ENCODE peak calls at places on chromosomes 6 and 20, in seven cellular contexts. C is heart left ventricle, V is fibroblast of the aortic adventitia, M is cardiac muscle cell, R is NB4, O is BE2C, L is glutamatergic neuron. J is an unnamed sample.

GRCh38 chr20:63688234-63689045 is 8.0 kb upstream of the TNFRSF6B start:
- DNase-seq in C (no peak), V (no peak), M (no peak), R (no peak), O (no peak), L (no peak), J (no peak)

GRCh38 chr6:20916081-20916480 is 381.8 kb downstream of the CDKAL1 start:
- DNase-seq in C (no peak), V (peak; percentile 75), M (no peak), R (no peak), O (no peak), L (no peak), J (no peak)

GRCh38 chr6:121851056-121851455 is 415.6 kb downstream of the GJA1 start:
- DNase-seq in C (no peak), V (peak; percentile 53), M (peak; percentile 68), R (no peak), O (no peak), L (no peak), J (peak; percentile 4)

GRCh38 chr6:44016131-44016870 is 111.0 kb downstream of the MRPL14 start:
- DNase-seq in C (no peak), V (peak; percentile 91), M (no peak), R (no peak), O (no peak), L (no peak), J (no peak)

GRCh38 chr20:15642099-15642498 is 931.1 kb downstream of the KIF16B start:
- DNase-seq in C (no peak), V (no peak), M (no peak), R (no peak), O (no peak), L (no peak), J (no peak)

GRCh38 chr6:157194110-157194509 is 129.2 kb downstream of the TMEM242 start:
- DNase-seq in C (no peak), V (no peak), M (no peak), R (no peak), O (no peak), L (no peak), J (no peak)

GRCh38 chr20:23365390-23366165 is 3.6 kb downstream of the GZF1 start:
- DNase-seq in C (no peak), V (no peak), M (no peak), R (no peak), O (no peak), L (no peak), J (no peak)

GRCh38 chr6:111555041-111555440 is 50.6 kb downstream of the TRAF3IP2 start:
- DNase-seq in C (no peak), V (peak; percentile 95), M (no peak), R (no peak), O (no peak), L (no peak), J (no peak)

GRCh38 chr6:87753131-87753685 is 51.2 kb upstream of the AKIRIN2 start:
- DNase-seq in C (no peak), V (no peak), M (no peak), R (no peak), O (no peak), L (no peak), J (no peak)

GRCh38 chr6:71284785-71285184 is 3.8 kb upstream of the OGFRL1 start:
- DNase-seq in C (no peak), V (no peak), M (no peak), R (no peak), O (no peak), L (no peak), J (no peak)

GRCh38 chr6:23013776-23014175 is 444.4 kb downstream of the HDGFL1 start:
- DNase-seq in C (no peak), V (peak; percentile 0), M (no peak), R (no peak), O (no peak), L (no peak), J (no peak)

GRCh38 chr20:62924567-62925419 is 1.5 kb downstream of the DIDO1 start:
- DNase-seq in C (no peak), V (peak; percentile 63), M (no peak), R (peak; percentile 51), O (no peak), L (no peak), J (no peak)

GRCh38 chr6:170269151-170269872 is 21.6 kb downstream of the DLL1 start:
- DNase-seq in C (no peak), V (no peak), M (no peak), R (no peak), O (no peak), L (no peak), J (no peak)

GRCh38 chr6:139395891-139396299 is 21.4 kb upstream of the CITED2 start:
- DNase-seq in C (no peak), V (no peak), M (peak; percentile 19), R (peak; percentile 43), O (no peak), L (no peak), J (no peak)

GRCh38 chr6:110520188-110520956 is 44.0 kb upstream of the SLC22A16 start:
- DNase-seq in C (no peak), V (no peak), M (no peak), R (no peak), O (no peak), L (no peak), J (no peak)

DNA sequence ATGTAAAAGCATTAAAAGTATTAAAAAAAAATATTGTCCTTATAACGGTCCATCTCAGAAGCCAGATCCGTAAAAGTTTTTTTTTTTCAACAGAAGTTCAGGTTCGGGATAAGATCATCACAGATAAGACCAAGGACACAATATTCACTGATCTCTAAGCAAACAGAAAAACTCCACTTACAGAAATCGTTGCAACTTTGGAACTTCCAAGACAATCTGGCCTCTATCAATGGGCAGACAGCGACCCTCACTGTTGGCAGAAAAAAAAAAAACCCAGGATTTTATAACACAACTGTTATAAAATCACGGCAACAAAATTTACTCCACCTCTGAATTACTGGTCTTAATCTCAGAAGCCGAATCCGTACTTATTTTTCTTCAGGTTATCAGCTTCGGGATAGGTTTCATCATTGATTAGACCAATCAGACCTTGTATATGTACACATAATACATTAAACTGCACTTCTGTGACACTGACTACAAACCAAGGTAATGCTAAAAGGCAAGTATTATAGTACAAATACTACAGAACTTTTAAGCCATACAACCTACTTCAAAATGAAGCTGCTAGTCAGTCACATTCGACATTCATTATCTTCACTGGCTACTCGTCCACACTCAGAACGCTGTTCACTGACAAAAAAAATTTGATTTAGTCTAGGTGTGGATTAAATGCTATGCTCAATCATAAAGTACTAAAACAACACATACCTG is 34.7 kb upstream of the SYNCRIP start:
- DNase-seq in C (no peak), V (peak; percentile 58), M (no peak), R (peak; percentile 24), O (no peak), L (no peak), J (no peak)
- TF ChIP-seq CTCF in C (no peak), V (no peak), M (peak; percentile 28), R (no peak), O (peak; percentile 48), L (no peak), J (no peak)

DNA sequence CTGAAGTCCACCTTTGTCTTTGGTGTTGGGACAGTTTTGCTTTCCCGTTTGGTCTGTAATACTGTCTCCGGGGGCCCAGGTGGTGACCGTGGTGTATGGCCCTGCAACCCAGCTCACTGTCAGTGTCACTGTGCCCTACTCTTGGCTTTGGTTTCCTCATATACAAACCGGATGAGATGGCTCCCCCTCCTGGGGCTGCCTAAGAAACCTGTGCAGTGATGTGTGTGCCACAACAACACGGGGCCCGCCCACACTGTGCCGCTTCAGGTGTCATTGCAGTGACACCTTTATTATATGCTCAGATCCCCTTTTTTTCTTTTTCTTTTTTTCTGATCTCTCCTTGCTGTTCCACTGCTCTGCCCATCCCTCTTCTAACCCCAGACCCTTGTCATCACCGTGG is 73.9 kb downstream of the RAMACL start:
- DNase-seq in C (no peak), V (no peak), M (no peak), R (peak; percentile 23), O (no peak), L (no peak), J (no peak)
- TF ChIP-seq CTCF in C (no peak), V (no peak), M (no peak), R (peak; percentile 19), O (peak; percentile 25), L (no peak), J (no peak)

DNA sequence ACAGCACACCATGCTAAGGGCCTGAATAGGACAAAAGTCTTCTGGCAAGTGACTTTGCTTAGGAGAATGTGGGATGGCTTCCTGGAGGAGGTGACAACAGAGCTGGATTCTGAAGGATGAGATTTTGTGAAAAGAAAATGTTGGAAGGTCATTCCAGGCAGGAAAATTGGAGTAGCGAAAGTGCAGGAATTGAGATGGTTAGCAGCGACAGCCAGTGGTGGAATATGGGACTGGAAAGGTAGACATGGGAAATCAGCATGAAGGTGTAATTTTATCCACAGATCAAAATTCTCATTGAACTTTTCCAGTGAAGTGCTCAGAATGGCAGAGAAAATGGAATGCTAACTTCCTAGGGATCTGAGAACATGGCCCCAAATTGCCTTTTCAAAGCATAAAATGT is 5.7 kb upstream of the BACH2 start:
- DNase-seq in C (no peak), V (no peak), M (no peak), R (no peak), O (no peak), L (no peak), J (no peak)
- TF ChIP-seq CTCF in C (no peak), V (peak; percentile 31), M (no peak), R (no peak), O (peak; percentile 57), L (no peak), J (no peak)

GRCh38 chr20:25076731-25077609 is 5.0 kb downstream of the VSX1 start:
- DNase-seq in C (no peak), V (no peak), M (no peak), R (peak; percentile 70), O (no peak), L (no peak), J (no peak)
- TF ChIP-seq CTCF in C (no peak), V (peak; percentile 33), M (peak; percentile 38), R (peak; percentile 48), O (peak; percentile 44), L (peak; percentile 13), J (no peak)

GRCh38 chr6:108721308-108721707 is 126.9 kb upstream of the ARMC2 start:
- DNase-seq in C (no peak), V (no peak), M (no peak), R (no peak), O (no peak), L (no peak), J (no peak)
- TF ChIP-seq CTCF in C (no peak), V (no peak), M (no peak), R (no peak), O (no peak), L (no peak), J (no peak)

DNA sequence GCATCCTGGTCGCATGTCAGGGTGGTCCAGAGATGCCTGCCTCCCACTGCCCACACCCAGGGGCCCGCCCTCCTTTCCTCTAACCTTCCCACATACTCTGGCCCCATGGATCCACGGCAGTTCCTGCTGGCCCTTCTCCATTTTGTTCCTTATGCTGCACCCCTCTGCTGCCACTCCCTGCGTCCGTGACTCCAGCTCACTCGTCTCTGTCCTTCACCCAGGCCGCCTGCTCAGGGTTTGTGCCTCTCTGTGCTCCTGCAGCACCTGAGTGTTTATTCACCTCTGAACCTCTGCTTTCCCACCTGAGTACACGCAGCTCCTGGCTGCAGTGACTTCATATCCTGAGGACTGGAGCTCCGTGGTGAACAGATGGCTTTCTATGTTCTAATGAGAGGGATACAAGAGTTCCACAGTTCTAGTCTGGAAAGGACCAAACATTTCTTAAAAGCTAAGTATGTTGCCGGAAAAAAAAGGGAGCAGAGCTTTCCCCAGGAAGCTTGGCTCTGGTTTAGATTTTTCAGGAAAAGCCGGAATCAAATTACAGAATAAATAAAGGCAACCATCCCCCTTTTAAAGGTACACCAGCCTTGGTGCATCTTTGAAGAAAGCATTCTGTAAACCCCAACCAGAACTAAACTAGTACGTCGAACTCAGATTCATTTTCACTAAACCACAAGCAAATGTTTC is 1.5 kb upstream of the GNRH2 start:
- DNase-seq in C (no peak), V (peak; percentile 46), M (no peak), R (no peak), O (no peak), L (no peak), J (no peak)
- TF ChIP-seq CTCF in C (no peak), V (no peak), M (no peak), R (no peak), O (no peak), L (no peak), J (no peak)

J was measured in endothelial cell.